ENCODE peak calls at places on chromosomes 11 and 22, in five cellular contexts. A is fibroblast of pulmonary artery, K is HEK293T, G is hippocampal formation, L is Calu3. M is an unnamed sample.

GRCh38 chr11:2592559-2593392 is 107.0 kb downstream of the KCNQ1OT1 start:
- DNase-seq in A (no peak), K (no peak), L (no peak), G (no peak), M (no peak)

GRCh38 chr11:43788394-43788793 is 92.2 kb upstream of the ALKBH3 start:
- DNase-seq in G (no peak), A (no peak), L (no peak), K (no peak), M (no peak)

GRCh38 chr11:119218141-119218878 is 12.2 kb downstream of the CBL start:
- DNase-seq in K (no peak), A (peak), L (no peak), G (no peak), M (no peak)

GRCh38 chr11:12229450-12230229 is 119.2 kb downstream of the MICAL2 start:
- DNase-seq in A (no peak), G (no peak), L (no peak), K (no peak), M (no peak)

GRCh38 chr11:77188323-77188911 is 60.4 kb downstream of the MYO7A start:
- DNase-seq in L (peak), K (peak), A (peak), G (peak), M (peak)

GRCh38 chr11:44316388-44317240 is 6.7 kb upstream of the ALX4 start:
- DNase-seq in A (no peak), K (no peak), G (no peak), L (no peak), M (no peak)

GRCh38 chr11:74443071-74443864 is 24.1 kb downstream of the KCNE3 start:
- DNase-seq in K (peak), L (peak), A (peak), G (no peak), M (no peak)

GRCh38 chr11:130549393-130549999 is 101.1 kb downstream of the ADAMTS15 start:
- DNase-seq in A (peak), K (no peak), G (no peak), L (no peak), M (no peak)

GRCh38 chr11:88435405-88435804 is 97.9 kb upstream of the CTSC start:
- DNase-seq in L (no peak), A (no peak), K (no peak), G (no peak), M (no peak)

GRCh38 chr11:69443138-69443967 is 38.1 kb upstream of the LINC01488 start:
- DNase-seq in K (peak), A (peak), L (peak), G (peak), M (peak)

GRCh38 chr11:129930306-129930705 is 34.9 kb upstream of the NFRKB start:
- DNase-seq in G (no peak), L (peak), A (no peak), K (no peak), M (no peak)

GRCh38 chr22:37187891-37188761 is at the start of gene C1QTNF6:
- DNase-seq in L (peak), K (no peak), A (peak), G (no peak), M (no peak)

GRCh38 chr11:6565325-6565724 is 38.1 kb downstream of the RRP8 start:
- DNase-seq in K (no peak), G (no peak), L (no peak), A (no peak), M (no peak)

GRCh38 chr22:25564979-25565677 is 653 bp downstream of the GRK3 start:
- DNase-seq in K (no peak), G (no peak), A (no peak), L (peak), M (peak)

GRCh38 chr11:12693485-12694181 is 19.4 kb downstream of the TEAD1 start:
- DNase-seq in K (no peak), A (peak), G (peak), L (peak), M (peak)

GRCh38 chr11:21654091-21654490 is 538.8 kb upstream of the ANO5 start:
- DNase-seq in K (no peak), A (no peak), L (no peak), G (no peak), M (no peak)

GRCh38 chr11:2912498-2912897 is 16.7 kb downstream of the PHLDA2 start:
- DNase-seq in L (peak), K (no peak), G (no peak), A (peak), M (no peak)

GRCh38 chr11:14357843-14358728 is 897 bp downstream of the RRAS2 start:
- DNase-seq in A (peak), L (peak), G (no peak), K (peak), M (no peak)

GRCh38 chr11:75429902-75430691 is 2.9 kb downstream of the KLHL35 start:
- DNase-seq in L (peak), A (peak), G (no peak), K (no peak), M (peak)

GRCh38 chr11:47514825-47515647 is 37.9 kb downstream of the CELF1 start:
- DNase-seq in L (no peak), A (peak), K (no peak), G (peak), M (no peak)

GRCh38 chr11:96393753-96394348 is 4.0 kb downstream of the JRKL start:
- DNase-seq in G (no peak), K (peak), A (peak), L (no peak), M (peak)